ENCODE peak calls at places on chromosomes 13 and 19, in nine cellular contexts. J, Q, U, D, Z, I, L, A and M are unnamed samples.

GRCh38 chr19:43960411-43960810 is 9.4 kb downstream of the ZNF221 start:
- DNase-seq in Z (no peak), D (no peak), L (no peak), Q (no peak), I (no peak), J (no peak), U (no peak), A (no peak), M (no peak)

GRCh38 chr19:13953021-13953531 is 767 bp downstream of the DCAF15 start:
- DNase-seq in Q (no peak), J (no peak), I (no peak), U (peak; percentile 57), A (peak; percentile 76), D (peak; percentile 46), Z (peak; percentile 80), L (peak; percentile 63), M (peak; percentile 87)

GRCh38 chr19:35731779-35732405 is 10.4 kb downstream of the IGFLR1 start:
- DNase-seq in U (no peak), Z (no peak), J (no peak), Q (no peak), L (no peak), D (no peak), I (no peak), A (no peak), M (no peak)

GRCh38 chr13:80390338-80390737 is 49.4 kb upstream of the SPRY2 start:
- DNase-seq in Z (no peak), A (no peak), J (no peak), I (no peak), Q (no peak), D (no peak), L (no peak), U (no peak), M (no peak)

GRCh38 chr13:26020536-26021290 is 31.1 kb downstream of the SHISA2 start:
- DNase-seq in D (no peak), Z (no peak), J (no peak), U (no peak), I (no peak), L (no peak), Q (no peak), A (no peak), M (no peak)

GRCh38 chr13:53200498-53201453 is 172.2 kb downstream of the OLFM4 start:
- DNase-seq in Q (peak; percentile 70), Z (peak; percentile 49), D (no peak), U (peak; percentile 2), J (no peak), A (peak; percentile 28), I (no peak), L (peak; percentile 8), M (peak; percentile 63)

GRCh38 chr13:43333176-43333575 is 309.8 kb downstream of the DNAJC15 start:
- DNase-seq in U (no peak), A (no peak), Q (no peak), J (no peak), I (no peak), Z (no peak), L (no peak), D (no peak), M (no peak)

GRCh38 chr13:19673473-19674430 is 40.3 kb downstream of the MPHOSPH8 start:
- DNase-seq in D (no peak), I (no peak), Q (no peak), L (no peak), A (no peak), J (no peak), U (no peak), Z (no peak), M (no peak)

GRCh38 chr19:37979547-37980082 is 72.6 kb downstream of the SIPA1L3 start:
- DNase-seq in Q (no peak), J (peak; percentile 55), U (no peak), A (peak; percentile 51), Z (peak; percentile 42), L (no peak), I (no peak), D (no peak), M (no peak)

GRCh38 chr13:74070065-74070464 is 64.1 kb downstream of the KLF12 start:
- DNase-seq in Q (no peak), I (no peak), U (no peak), D (no peak), A (no peak), J (peak; percentile 37), L (no peak), Z (no peak), M (no peak)

GRCh38 chr13:44425815-44426078 is 52.1 kb downstream of the SERP2 start:
- DNase-seq in L (no peak), Q (no peak), D (no peak), A (no peak), Z (no peak), J (no peak), I (no peak), U (no peak), M (no peak)

GRCh38 chr13:44422755-44423643 is 49.4 kb downstream of the SERP2 start:
- DNase-seq in J (no peak), A (no peak), Q (no peak), L (no peak), U (no peak), Z (no peak), D (no peak), I (no peak), M (no peak)

GRCh38 chr13:44421853-44422525 is 48.4 kb downstream of the SERP2 start:
- DNase-seq in Z (no peak), Q (no peak), J (no peak), L (no peak), A (no peak), I (no peak), U (no peak), D (no peak), M (no peak)

GRCh38 chr13:44425041-44425814 is 51.6 kb downstream of the SERP2 start:
- DNase-seq in L (peak; percentile 63), I (no peak), Z (no peak), A (no peak), Q (no peak), D (no peak), U (no peak), J (no peak), M (no peak)

GRCh38 chr13:44423824-44424223 is 50.2 kb downstream of the SERP2 start:
- DNase-seq in J (no peak), Z (no peak), U (no peak), A (no peak), I (no peak), Q (no peak), L (no peak), D (no peak), M (no peak)
- H3K4me1 ChIP-seq in J (no peaks in the 10 kb centered on the region), Z (no peaks in the 10 kb centered on the region), U (no peaks in the 10 kb centered on the region), A (no peaks in the 10 kb centered on the region), I (no peaks in the 10 kb centered on the region), Q (no peaks in the 10 kb centered on the region), L (peaks cover 5% of the 10 kb centered on the region), D (no peaks in the 10 kb centered on the region), M (no peaks in the 10 kb centered on the region)

DNA sequence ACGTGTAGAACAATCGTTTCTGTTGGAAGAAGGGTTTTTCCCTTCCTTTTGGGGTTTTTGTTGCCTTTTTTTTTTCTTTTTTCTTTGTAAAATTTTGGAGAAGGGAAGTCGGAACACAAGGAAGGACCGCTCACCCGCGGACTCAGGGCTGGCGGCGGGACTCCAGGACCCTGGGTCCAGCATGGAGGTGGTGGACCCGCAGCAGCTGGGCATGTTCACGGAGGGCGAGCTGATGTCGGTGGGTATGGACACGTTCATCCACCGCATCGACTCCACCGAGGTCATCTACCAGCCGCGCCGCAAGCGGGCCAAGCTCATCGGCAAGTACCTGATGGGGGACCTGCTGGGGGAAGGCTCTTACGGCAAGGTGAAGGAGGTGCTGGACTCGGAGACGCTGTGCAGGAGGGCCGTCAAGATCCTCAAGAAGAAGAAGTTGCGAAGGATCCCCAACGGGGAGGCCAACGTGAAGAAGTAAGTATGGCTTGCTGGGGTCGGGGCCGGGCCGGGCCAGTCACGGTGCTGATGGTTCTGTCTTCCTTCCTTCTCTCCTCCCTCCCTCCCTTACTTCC is 1.2 kb downstream of the STK11 start:
- DNase-seq in D (no peak), I (no peak), Z (peak; percentile 62), U (no peak), J (peak; percentile 26), A (peak; percentile 41), L (no peak), Q (no peak), M (peak; percentile 41)
- H3K4me1 ChIP-seq in D (peaks cover 9% of the 10 kb centered on the region), I (peaks cover 3% of the 10 kb centered on the region), Z (peaks cover 25% of the 10 kb centered on the region), U (peaks cover 14% of the 10 kb centered on the region), J (peaks cover 70% of the 10 kb centered on the region), A (peaks cover 32% of the 10 kb centered on the region), L (peaks cover 39% of the 10 kb centered on the region), Q (peaks cover 44% of the 10 kb centered on the region), M (peaks cover 11% of the 10 kb centered on the region)

DNA sequence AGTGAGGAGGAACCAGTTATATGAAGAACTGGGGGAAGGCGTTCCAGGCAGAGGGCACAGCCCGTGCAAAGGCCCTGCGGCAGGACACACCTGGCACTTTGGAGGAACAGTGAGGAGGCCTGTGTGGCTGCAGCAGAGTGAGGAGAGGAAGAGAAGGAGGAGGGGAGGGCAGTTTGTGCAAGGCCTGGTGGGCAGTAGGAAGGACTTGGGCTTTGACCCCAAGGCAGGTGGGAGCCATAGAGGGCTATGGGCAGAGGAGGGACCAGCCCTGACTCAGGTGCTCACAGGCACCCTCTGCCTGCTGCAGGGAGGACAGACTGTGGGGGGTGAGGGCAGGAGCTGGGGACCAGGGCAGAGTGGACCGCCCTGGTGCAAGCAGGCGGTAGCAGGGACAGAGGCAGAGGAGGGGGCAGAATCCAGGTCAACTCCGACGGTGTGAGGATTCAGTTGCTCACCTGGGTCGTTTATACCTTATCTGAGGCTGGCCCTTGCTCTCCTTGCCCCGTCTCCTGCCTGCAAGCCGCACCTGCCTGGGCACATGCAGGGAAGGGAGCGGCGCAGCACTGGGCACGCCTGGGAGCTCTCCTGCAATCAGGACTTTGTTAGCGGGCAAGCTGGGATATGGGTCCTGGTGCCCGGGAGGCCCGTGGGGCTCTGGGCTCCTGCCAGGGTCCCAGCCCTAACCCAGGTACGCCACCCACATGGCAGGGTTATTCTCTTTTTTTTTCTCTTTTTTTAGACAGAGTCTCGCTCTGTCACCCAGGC is 34.8 kb downstream of the NFIC start:
- DNase-seq in Z (no peak), U (no peak), J (no peak), I (no peak), A (no peak), D (no peak), Q (peak; percentile 54), L (no peak), M (no peak)
- H3K4me1 ChIP-seq in Z (peaks cover 12% of the 10 kb centered on the region), U (peaks cover 32% of the 10 kb centered on the region), J (peaks cover 27% of the 10 kb centered on the region), I (no peaks in the 10 kb centered on the region), A (peaks cover 21% of the 10 kb centered on the region), D (no peaks in the 10 kb centered on the region), Q (peaks cover 76% of the 10 kb centered on the region), L (peaks cover 41% of the 10 kb centered on the region), M (peaks cover 36% of the 10 kb centered on the region)

GRCh38 chr19:40658031-40658430 is 32.4 kb downstream of the NUMBL start:
- DNase-seq in U (no peak), A (no peak), D (no peak), J (no peak), Z (no peak), L (no peak), I (no peak), Q (peak; percentile 4), M (no peak)

GRCh38 chr19:40662925-40663711 is 27.3 kb downstream of the NUMBL start:
- DNase-seq in I (peak; percentile 76), D (peak; percentile 82), Z (peak; percentile 91), J (peak; percentile 94), A (peak; percentile 94), U (peak; percentile 86), Q (peak; percentile 95), L (peak; percentile 86), M (peak; percentile 91)

GRCh38 chr19:40661616-40662015 is 28.8 kb downstream of the NUMBL start:
- DNase-seq in U (no peak), Z (no peak), Q (no peak), I (peak; percentile 33), L (no peak), J (no peak), A (no peak), D (no peak), M (no peak)

GRCh38 chr19:40659116-40659515 is 31.3 kb downstream of the NUMBL start:
- DNase-seq in Q (no peak), U (no peak), Z (no peak), A (no peak), D (no peak), J (no peak), I (no peak), L (no peak), M (no peak)

GRCh38 chr19:40659566-40659965 is 30.9 kb downstream of the NUMBL start:
- DNase-seq in D (no peak), L (no peak), I (no peak), U (no peak), Q (peak; percentile 50), A (no peak), Z (no peak), J (no peak), M (peak; percentile 21)
- H3K4me1 ChIP-seq in D (peaks cover 8% of the 10 kb centered on the region), L (peaks cover 6% of the 10 kb centered on the region), I (peaks cover 7% of the 10 kb centered on the region), U (peaks cover 6% of the 10 kb centered on the region), Q (no peaks in the 10 kb centered on the region), A (peaks cover 9% of the 10 kb centered on the region), Z (no peaks in the 10 kb centered on the region), J (peaks cover 15% of the 10 kb centered on the region), M (peaks cover 6% of the 10 kb centered on the region)